ENCODE peak calls at places on chromosomes 13 and 19, in five cellular contexts. P is breast epithelium, T is NCI-H510A, M is left ventricle myocardium inferior, N is GF-D8. L is an unnamed sample.

GRCh38 chr19:54190942-54191670 is at the start of gene TSEN34:
- DNase-seq in M (peak), N (peak), T (peak), P (no peak), L (peak)

GRCh38 chr19:6654347-6655310 is 15.3 kb downstream of the TNFSF14 start:
- DNase-seq in T (no peak), M (no peak), P (no peak), N (no peak), L (no peak)

GRCh38 chr13:48818495-48818961 is 157.2 kb upstream of the FNDC3A start:
- DNase-seq in P (no peak), T (no peak), N (no peak), M (no peak), L (no peak)

GRCh38 chr13:74227476-74228158 is 93.4 kb upstream of the KLF12 start:
- DNase-seq in M (no peak), N (no peak), P (no peak), T (no peak), L (no peak)

GRCh38 chr13:41017744-41018582 is 1.2 kb downstream of the ELF1 start:
- DNase-seq in M (no peak), T (no peak), N (no peak), P (no peak), L (no peak)

GRCh38 chr13:24502567-24503375 is 9.8 kb downstream of the PARP4 start:
- DNase-seq in T (no peak), P (no peak), N (no peak), M (peak), L (no peak)

GRCh38 chr13:29535663-29536655 is 59.5 kb downstream of the SLC7A1 start:
- DNase-seq in T (no peak), M (no peak), N (no peak), P (no peak), L (no peak)

GRCh38 chr13:46801831-46802230 is 4.9 kb upstream of the ESD start:
- DNase-seq in N (no peak), P (no peak), T (no peak), M (no peak), L (no peak)

GRCh38 chr13:45084515-45084914 is 35.8 kb upstream of the GTF2F2 start:
- DNase-seq in M (no peak), N (no peak), T (no peak), P (no peak), L (no peak)

GRCh38 chr13:102300379-102300778 is 101.5 kb downstream of the FGF14 start:
- DNase-seq in P (no peak), N (no peak), T (no peak), M (no peak), L (no peak)

GRCh38 chr13:99224019-99224418 is 23.4 kb downstream of the UBAC2 start:
- DNase-seq in M (no peak), T (no peak), N (no peak), P (no peak), L (no peak)

GRCh38 chr19:51094696-51095279 is 12.1 kb upstream of the KLK14 start:
- DNase-seq in N (no peak), P (no peak), T (no peak), M (no peak), L (no peak)

GRCh38 chr13:114029866-114030625 is 56.2 kb upstream of the C13orf46 start:
- DNase-seq in N (no peak), P (no peak), T (no peak), M (no peak), L (no peak)

GRCh38 chr19:47274891-47275865 is 493 bp downstream of the INAFM1 start:
- DNase-seq in M (peak), N (no peak), T (no peak), P (no peak), L (no peak)

GRCh38 chr19:12766051-12766521 is 9.3 kb downstream of the HOOK2 start:
- DNase-seq in N (peak), M (peak), T (peak), P (peak), L (peak)

GRCh38 chr13:62060570-62060969 is 644.9 kb upstream of the PCDH20 start:
- DNase-seq in M (no peak), P (no peak), T (no peak), N (no peak), L (no peak)

GRCh38 chr13:29526741-29527140 is 68.7 kb downstream of the SLC7A1 start:
- DNase-seq in T (no peak), N (no peak), M (no peak), P (no peak), L (no peak)

GRCh38 chr13:111258637-111259036 is 61.8 kb upstream of the TEX29 start:
- DNase-seq in T (no peak), N (no peak), M (no peak), P (no peak), L (no peak)

GRCh38 chr13:76892488-76892887 is 6.3 kb upstream of the KCTD12 start:
- DNase-seq in M (no peak), T (no peak), P (no peak), N (no peak), L (no peak)

GRCh38 chr13:53001871-53002270 is 26.7 kb upstream of the OLFM4 start:
- DNase-seq in N (no peak), M (no peak), T (no peak), P (no peak), L (no peak)

GRCh38 chr13:39324806-39325311 is 278.1 kb downstream of the LHFPL6 start:
- DNase-seq in N (no peak), T (no peak), P (no peak), M (no peak), L (no peak)

GRCh38 chr13:34349091-34349722 is 531.3 kb downstream of the RFC3 start:
- DNase-seq in M (peak), N (no peak), T (no peak), P (peak), L (no peak)

GRCh38 chr13:51453959-51454703 is 1.3 kb upstream of the INTS6 start:
- DNase-seq in N (peak), T (no peak), P (no peak), M (peak), L (peak)

GRCh38 chr13:33761744-33762143 is 56.2 kb upstream of the RFC3 start:
- DNase-seq in T (no peak), N (no peak), P (no peak), M (no peak), L (no peak)

GRCh38 chr13:33230178-33230881 is 55.2 kb downstream of the STARD13 start:
- DNase-seq in P (no peak), T (no peak), M (no peak), N (no peak), L (no peak)